ENCODE peak calls at places on chromosomes 13 and 19, in ten cellular contexts. One of them, this sample, is unnamed.

GRCh38 chr19:45402469-45403070 is 2.3 kb downstream of the PPP1R13L start:
- DNase-seq in cardiac fibroblast: peak
- DNase-seq in A549: peak
- DNase-seq in neural progenitor cell: peak
- DNase-seq in HL-60: no peak
- DNase-seq in HFF-Myc: no peak
- DNase-seq in HCT116: no peak
- DNase-seq in BE2C: peak
- DNase-seq in choroid plexus epithelial cell: no peak
- DNase-seq in thyroid gland: peak
- DNase-seq in this sample: no peak

GRCh38 chr13:23440821-23441608 is 7.5 kb upstream of the SACS start:
- DNase-seq in BE2C: no peak
- DNase-seq in neural progenitor cell: no peak
- DNase-seq in thyroid gland: no peak
- DNase-seq in HFF-Myc: no peak
- DNase-seq in choroid plexus epithelial cell: no peak
- DNase-seq in cardiac fibroblast: no peak
- DNase-seq in A549: peak
- DNase-seq in HL-60: no peak
- DNase-seq in HCT116: no peak
- DNase-seq in this sample: no peak

GRCh38 chr13:109704771-109705628 is 81.4 kb downstream of the IRS2 start:
- DNase-seq in cardiac fibroblast: peak
- DNase-seq in A549: peak
- DNase-seq in choroid plexus epithelial cell: peak
- DNase-seq in thyroid gland: peak
- DNase-seq in HFF-Myc: no peak
- DNase-seq in neural progenitor cell: no peak
- DNase-seq in BE2C: no peak
- DNase-seq in HL-60: peak
- DNase-seq in HCT116: no peak
- DNase-seq in this sample: no peak

GRCh38 chr19:4197625-4198466 is 15.4 kb downstream of the ANKRD24 start:
- DNase-seq in neural progenitor cell: peak
- DNase-seq in HFF-Myc: no peak
- DNase-seq in thyroid gland: no peak
- DNase-seq in BE2C: no peak
- DNase-seq in HCT116: no peak
- DNase-seq in cardiac fibroblast: no peak
- DNase-seq in HL-60: no peak
- DNase-seq in A549: peak
- DNase-seq in choroid plexus epithelial cell: no peak
- DNase-seq in this sample: no peak

GRCh38 chr13:59468396-59468795 is 695.3 kb downstream of the DIAPH3 start:
- DNase-seq in thyroid gland: no peak
- DNase-seq in neural progenitor cell: no peak
- DNase-seq in choroid plexus epithelial cell: peak
- DNase-seq in HCT116: no peak
- DNase-seq in BE2C: no peak
- DNase-seq in HFF-Myc: no peak
- DNase-seq in cardiac fibroblast: no peak
- DNase-seq in A549: no peak
- DNase-seq in HL-60: no peak
- DNase-seq in this sample: no peak

GRCh38 chr19:32404939-32405430 is 585 bp upstream of the DPY19L3 start:
- DNase-seq in BE2C: no peak
- DNase-seq in HFF-Myc: no peak
- DNase-seq in A549: no peak
- DNase-seq in thyroid gland: peak
- DNase-seq in cardiac fibroblast: peak
- DNase-seq in HCT116: no peak
- DNase-seq in HL-60: no peak
- DNase-seq in neural progenitor cell: peak
- DNase-seq in choroid plexus epithelial cell: peak
- DNase-seq in this sample: no peak

GRCh38 chr19:21468791-21469190 is 36.6 kb upstream of the ZNF429 start:
- DNase-seq in neural progenitor cell: peak
- DNase-seq in choroid plexus epithelial cell: no peak
- DNase-seq in HFF-Myc: no peak
- DNase-seq in A549: no peak
- DNase-seq in HL-60: no peak
- DNase-seq in HCT116: no peak
- DNase-seq in cardiac fibroblast: no peak
- DNase-seq in thyroid gland: no peak
- DNase-seq in BE2C: no peak
- DNase-seq in this sample: no peak

GRCh38 chr19:38721977-38722773 is 22.1 kb downstream of the CAPN12 start:
- DNase-seq in A549: no peak
- DNase-seq in BE2C: no peak
- DNase-seq in cardiac fibroblast: peak
- DNase-seq in HFF-Myc: no peak
- DNase-seq in choroid plexus epithelial cell: no peak
- DNase-seq in neural progenitor cell: peak
- DNase-seq in HL-60: no peak
- DNase-seq in thyroid gland: no peak
- DNase-seq in HCT116: no peak
- DNase-seq in this sample: no peak

GRCh38 chr19:48817585-48818124 is 6.8 kb upstream of the BCAT2 start:
- DNase-seq in neural progenitor cell: no peak
- DNase-seq in thyroid gland: no peak
- DNase-seq in choroid plexus epithelial cell: no peak
- DNase-seq in A549: no peak
- DNase-seq in HFF-Myc: no peak
- DNase-seq in BE2C: no peak
- DNase-seq in HL-60: no peak
- DNase-seq in cardiac fibroblast: no peak
- DNase-seq in HCT116: no peak
- DNase-seq in this sample: no peak

GRCh38 chr19:2976609-2977000 is 759 bp upstream of the TLE6 start:
- DNase-seq in cardiac fibroblast: no peak
- DNase-seq in A549: no peak
- DNase-seq in HL-60: no peak
- DNase-seq in HCT116: no peak
- DNase-seq in BE2C: peak
- DNase-seq in HFF-Myc: no peak
- DNase-seq in thyroid gland: no peak
- DNase-seq in neural progenitor cell: peak
- DNase-seq in choroid plexus epithelial cell: no peak
- DNase-seq in this sample: no peak

GRCh38 chr19:42010245-42011126 is 16.5 kb upstream of the ATP1A3 start:
- DNase-seq in BE2C: no peak
- DNase-seq in HFF-Myc: no peak
- DNase-seq in A549: no peak
- DNase-seq in HCT116: peak
- DNase-seq in neural progenitor cell: no peak
- DNase-seq in cardiac fibroblast: peak
- DNase-seq in choroid plexus epithelial cell: peak
- DNase-seq in HL-60: no peak
- DNase-seq in thyroid gland: no peak
- DNase-seq in this sample: no peak

GRCh38 chr13:111666377-111666776 is 345.9 kb downstream of the TEX29 start:
- DNase-seq in HCT116: no peak
- DNase-seq in BE2C: no peak
- DNase-seq in choroid plexus epithelial cell: no peak
- DNase-seq in cardiac fibroblast: no peak
- DNase-seq in neural progenitor cell: no peak
- DNase-seq in HL-60: no peak
- DNase-seq in thyroid gland: no peak
- DNase-seq in HFF-Myc: no peak
- DNase-seq in A549: no peak
- DNase-seq in this sample: no peak

GRCh38 chr19:53088091-53088490 is 15.1 kb downstream of the ZNF160 start:
- DNase-seq in HCT116: no peak
- DNase-seq in neural progenitor cell: no peak
- DNase-seq in thyroid gland: no peak
- DNase-seq in BE2C: no peak
- DNase-seq in cardiac fibroblast: no peak
- DNase-seq in HFF-Myc: no peak
- DNase-seq in A549: no peak
- DNase-seq in choroid plexus epithelial cell: peak
- DNase-seq in HL-60: no peak
- DNase-seq in this sample: no peak

GRCh38 chr19:49921871-49922755 is 6.9 kb upstream of the ATF5 start:
- DNase-seq in thyroid gland: no peak
- DNase-seq in choroid plexus epithelial cell: peak
- DNase-seq in HL-60: no peak
- DNase-seq in BE2C: no peak
- DNase-seq in cardiac fibroblast: peak
- DNase-seq in HCT116: no peak
- DNase-seq in A549: no peak
- DNase-seq in HFF-Myc: no peak
- DNase-seq in neural progenitor cell: no peak
- DNase-seq in this sample: no peak

GRCh38 chr13:45340422-45341033 is 455 bp downstream of the TPT1 start:
- DNase-seq in cardiac fibroblast: peak
- DNase-seq in neural progenitor cell: peak
- DNase-seq in A549: peak
- DNase-seq in HL-60: peak
- DNase-seq in thyroid gland: peak
- DNase-seq in choroid plexus epithelial cell: peak
- DNase-seq in HCT116: peak
- DNase-seq in BE2C: peak
- DNase-seq in HFF-Myc: peak
- DNase-seq in this sample: peak
- TF ChIP-seq CTCF in cardiac fibroblast: peak
- TF ChIP-seq CTCF in neural progenitor cell: peak
- TF ChIP-seq CTCF in A549: no peak
- TF ChIP-seq CTCF in HL-60: no peak
- TF ChIP-seq CTCF in thyroid gland: peak
- TF ChIP-seq CTCF in choroid plexus epithelial cell: peak
- TF ChIP-seq CTCF in HCT116: peak
- TF ChIP-seq CTCF in BE2C: peak
- TF ChIP-seq CTCF in HFF-Myc: peak
- TF ChIP-seq CTCF in this sample: peak

DNA sequence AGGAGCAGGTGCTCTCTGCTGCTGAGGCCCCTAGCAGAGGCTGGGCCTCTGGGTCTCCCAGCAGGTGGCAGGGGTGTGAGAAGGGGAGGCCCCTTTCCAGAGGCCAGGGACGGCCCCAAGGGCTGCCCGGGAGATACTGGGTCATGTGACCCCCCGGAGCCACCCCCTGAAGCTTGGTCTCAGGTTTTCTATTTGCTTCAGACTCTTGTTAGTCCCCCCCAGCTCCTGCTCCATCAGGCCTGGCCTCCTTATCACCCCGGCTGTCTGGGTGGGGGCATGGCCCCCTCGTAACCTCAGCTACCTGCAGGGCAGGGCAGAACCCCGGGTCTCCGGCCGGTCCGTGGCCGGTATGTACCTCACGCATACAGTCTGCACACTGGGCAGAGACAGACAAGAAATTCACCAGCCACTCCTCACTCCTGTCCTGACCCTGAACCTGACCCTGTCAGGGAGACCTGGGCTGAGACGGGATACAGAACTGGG is 13.2 kb upstream of the TCF3 start:
- DNase-seq in HFF-Myc: no peak
- DNase-seq in cardiac fibroblast: no peak
- DNase-seq in choroid plexus epithelial cell: no peak
- DNase-seq in HCT116: no peak
- DNase-seq in A549: no peak
- DNase-seq in HL-60: no peak
- DNase-seq in BE2C: peak
- DNase-seq in thyroid gland: no peak
- DNase-seq in neural progenitor cell: no peak
- DNase-seq in this sample: no peak
- H3K4me3 ChIP-seq in HFF-Myc: no peak
- H3K4me3 ChIP-seq in cardiac fibroblast: no peak
- H3K4me3 ChIP-seq in choroid plexus epithelial cell: no peak
- H3K4me3 ChIP-seq in HCT116: no peak
- H3K4me3 ChIP-seq in A549: no peak
- H3K4me3 ChIP-seq in HL-60: no peak
- H3K4me3 ChIP-seq in BE2C: no peak
- H3K4me3 ChIP-seq in thyroid gland: no peak
- H3K4me3 ChIP-seq in neural progenitor cell: no peak
- H3K4me3 ChIP-seq in this sample: no peak

DNA sequence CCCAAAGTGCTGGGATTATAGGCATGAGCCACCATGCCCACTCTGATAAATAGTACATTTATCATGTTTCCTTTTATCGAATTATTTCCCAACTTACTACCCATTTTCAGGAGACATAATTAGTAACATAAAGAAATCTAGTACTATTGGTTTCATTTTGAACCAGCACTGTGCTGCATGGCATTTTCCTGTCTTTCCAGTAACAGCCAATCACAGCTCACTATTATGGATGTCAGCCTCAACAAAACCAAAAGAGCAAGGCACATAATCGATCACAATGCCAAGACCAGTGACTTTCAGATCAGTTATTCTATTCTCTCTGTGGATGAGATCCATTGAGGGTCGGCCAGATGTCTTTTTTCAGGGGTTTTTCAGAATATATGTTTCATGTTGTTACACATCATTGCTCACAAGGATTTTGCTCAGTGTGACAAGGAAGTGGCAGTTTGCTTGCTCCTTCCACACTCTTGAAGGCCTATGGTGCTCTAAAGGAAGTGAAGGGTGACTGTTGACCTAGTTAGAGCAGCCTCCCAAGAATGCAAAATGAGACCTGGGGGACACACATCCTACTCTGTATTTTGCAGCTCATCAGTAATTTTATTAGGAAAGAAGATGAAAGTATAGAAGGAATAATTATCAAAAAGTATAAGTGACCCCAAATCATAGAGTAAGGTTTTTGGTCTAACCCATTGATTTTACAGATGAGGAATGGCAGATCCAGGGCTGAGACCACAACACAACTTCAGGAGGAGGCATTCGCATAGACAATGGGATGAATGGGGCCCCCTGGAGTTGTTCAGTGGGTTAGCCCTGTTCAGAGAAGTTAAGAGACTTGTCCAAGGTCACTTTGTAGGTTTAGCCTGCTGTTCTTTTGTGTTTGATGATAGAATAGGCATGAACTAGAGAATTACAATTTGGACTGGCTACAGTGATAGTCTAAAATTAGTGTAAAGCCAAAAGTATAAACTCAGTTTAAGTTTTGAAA is 233.6 kb downstream of the KCNRG start:
- DNase-seq in choroid plexus epithelial cell: no peak
- DNase-seq in HCT116: no peak
- DNase-seq in neural progenitor cell: no peak
- DNase-seq in A549: no peak
- DNase-seq in HL-60: no peak
- DNase-seq in thyroid gland: peak
- DNase-seq in BE2C: no peak
- DNase-seq in HFF-Myc: no peak
- DNase-seq in cardiac fibroblast: no peak
- DNase-seq in this sample: no peak
- TF ChIP-seq CTCF in choroid plexus epithelial cell: no peak
- TF ChIP-seq CTCF in HCT116: no peak
- TF ChIP-seq CTCF in neural progenitor cell: no peak
- TF ChIP-seq CTCF in A549: no peak
- TF ChIP-seq CTCF in HL-60: no peak
- TF ChIP-seq CTCF in thyroid gland: no peak
- TF ChIP-seq CTCF in BE2C: no peak
- TF ChIP-seq CTCF in HFF-Myc: no peak
- TF ChIP-seq CTCF in cardiac fibroblast: no peak
- TF ChIP-seq CTCF in this sample: no peak

DNA sequence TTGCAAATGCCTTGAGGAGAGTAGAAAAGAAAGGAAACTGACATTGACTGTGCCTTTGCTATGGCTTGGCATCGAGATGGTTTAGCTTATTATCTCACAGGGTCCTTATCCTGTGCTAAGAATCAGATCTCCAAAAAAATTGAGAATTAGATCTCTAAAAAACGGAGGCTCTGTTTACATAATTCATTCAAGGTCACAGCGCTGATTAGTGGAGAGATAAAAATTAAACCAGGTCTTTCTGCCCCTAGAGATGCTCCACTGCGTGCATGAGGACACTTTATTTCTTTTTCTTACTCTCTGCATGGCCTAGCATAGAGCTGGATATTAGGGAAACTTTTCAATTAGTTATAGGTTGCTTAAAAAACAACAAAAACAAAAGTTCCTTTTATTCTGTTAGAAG is 17.3 kb downstream of the LRCH1 start:
- DNase-seq in choroid plexus epithelial cell: no peak
- DNase-seq in thyroid gland: no peak
- DNase-seq in cardiac fibroblast: no peak
- DNase-seq in A549: no peak
- DNase-seq in BE2C: no peak
- DNase-seq in HFF-Myc: no peak
- DNase-seq in HL-60: no peak
- DNase-seq in neural progenitor cell: no peak
- DNase-seq in HCT116: no peak
- DNase-seq in this sample: no peak
- H3K4me3 ChIP-seq in choroid plexus epithelial cell: no peak
- H3K4me3 ChIP-seq in thyroid gland: no peak
- H3K4me3 ChIP-seq in cardiac fibroblast: no peak
- H3K4me3 ChIP-seq in A549: no peak
- H3K4me3 ChIP-seq in BE2C: no peak
- H3K4me3 ChIP-seq in HFF-Myc: no peak
- H3K4me3 ChIP-seq in HL-60: no peak
- H3K4me3 ChIP-seq in neural progenitor cell: no peak
- H3K4me3 ChIP-seq in HCT116: no peak
- H3K4me3 ChIP-seq in this sample: no peak